ENCODE peak calls at places on chromosomes 2 and 18, in six cellular contexts. One of them, this sample, is unnamed.
A peak's percentile ranks its signal among the peaks of the same experiment; 100 is the strongest.

GRCh38 chr2:128458438-128458837 is 139.8 kb upstream of the HS6ST1 start:
- DNase-seq in fibroblast of villous mesenchyme: peak; percentile 34
- DNase-seq in sigmoid colon: no peak
- DNase-seq in BJ: no peak
- DNase-seq in mucosa of gallbladder: no peak
- DNase-seq in ELR: peak; percentile 3
- DNase-seq in this sample: no peak

GRCh38 chr2:195590199-195590865 is 66.7 kb upstream of the SLC39A10 start:
- DNase-seq in mucosa of gallbladder: no peak
- DNase-seq in BJ: no peak
- DNase-seq in fibroblast of villous mesenchyme: no peak
- DNase-seq in sigmoid colon: no peak
- DNase-seq in ELR: no peak
- DNase-seq in this sample: no peak

GRCh38 chr2:71898851-71899681 is 248.6 kb downstream of the CYP26B1 start:
- DNase-seq in BJ: no peak
- DNase-seq in sigmoid colon: no peak
- DNase-seq in mucosa of gallbladder: no peak
- DNase-seq in ELR: no peak
- DNase-seq in fibroblast of villous mesenchyme: no peak
- DNase-seq in this sample: no peak

GRCh38 chr2:163348843-163349395 is 386.9 kb downstream of the FIGN start:
- DNase-seq in ELR: peak; percentile 92
- DNase-seq in fibroblast of villous mesenchyme: peak; percentile 87
- DNase-seq in BJ: peak; percentile 55
- DNase-seq in sigmoid colon: no peak
- DNase-seq in mucosa of gallbladder: peak; percentile 22
- DNase-seq in this sample: no peak

GRCh38 chr2:221539246-221539645 is 32.9 kb downstream of the EPHA4 start:
- DNase-seq in BJ: no peak
- DNase-seq in fibroblast of villous mesenchyme: no peak
- DNase-seq in sigmoid colon: no peak
- DNase-seq in mucosa of gallbladder: no peak
- DNase-seq in ELR: no peak
- DNase-seq in this sample: no peak

GRCh38 chr2:168773719-168774521 is 28.5 kb upstream of the NOSTRIN start:
- DNase-seq in sigmoid colon: no peak
- DNase-seq in mucosa of gallbladder: peak; percentile 59
- DNase-seq in ELR: peak; percentile 84
- DNase-seq in BJ: no peak
- DNase-seq in fibroblast of villous mesenchyme: peak; percentile 74
- DNase-seq in this sample: peak; percentile 69

GRCh38 chr18:47969851-47970250 is 39.4 kb upstream of the SMAD2 start:
- DNase-seq in ELR: peak; percentile 45
- DNase-seq in BJ: no peak
- DNase-seq in sigmoid colon: no peak
- DNase-seq in mucosa of gallbladder: no peak
- DNase-seq in fibroblast of villous mesenchyme: peak; percentile 44
- DNase-seq in this sample: no peak

GRCh38 chr2:69582582-69583176 is 60.9 kb downstream of the AAK1 start:
- DNase-seq in ELR: peak; percentile 50
- DNase-seq in sigmoid colon: no peak
- DNase-seq in mucosa of gallbladder: peak; percentile 52
- DNase-seq in fibroblast of villous mesenchyme: no peak
- DNase-seq in BJ: no peak
- DNase-seq in this sample: no peak

GRCh38 chr2:149049142-149049541 is 10.6 kb downstream of the LYPD6B start:
- DNase-seq in BJ: no peak
- DNase-seq in fibroblast of villous mesenchyme: peak; percentile 12
- DNase-seq in ELR: peak; percentile 79
- DNase-seq in mucosa of gallbladder: no peak
- DNase-seq in sigmoid colon: no peak
- DNase-seq in this sample: no peak

GRCh38 chr2:95289251-95289650 is 7.9 kb upstream of the KCNIP3 start:
- DNase-seq in ELR: peak; percentile 20
- DNase-seq in BJ: no peak
- DNase-seq in mucosa of gallbladder: no peak
- DNase-seq in fibroblast of villous mesenchyme: no peak
- DNase-seq in sigmoid colon: no peak
- DNase-seq in this sample: no peak

GRCh38 chr2:44934024-44934423 is 7.5 kb upstream of the SIX3 start:
- DNase-seq in ELR: no peak
- DNase-seq in mucosa of gallbladder: no peak
- DNase-seq in BJ: no peak
- DNase-seq in fibroblast of villous mesenchyme: no peak
- DNase-seq in sigmoid colon: peak; percentile 38
- DNase-seq in this sample: no peak

GRCh38 chr2:26613241-26614204 is 27.6 kb downstream of the CIB4 start:
- DNase-seq in mucosa of gallbladder: no peak
- DNase-seq in fibroblast of villous mesenchyme: no peak
- DNase-seq in sigmoid colon: peak; percentile 67
- DNase-seq in BJ: no peak
- DNase-seq in ELR: no peak
- DNase-seq in this sample: no peak

GRCh38 chr18:62566199-62566598 is 43.4 kb downstream of the ZCCHC2 start:
- DNase-seq in BJ: no peak
- DNase-seq in fibroblast of villous mesenchyme: peak; percentile 51
- DNase-seq in mucosa of gallbladder: no peak
- DNase-seq in sigmoid colon: no peak
- DNase-seq in ELR: peak; percentile 39
- DNase-seq in this sample: no peak

GRCh38 chr2:949894-950626 is 589 bp upstream of the SNTG2 start:
- DNase-seq in sigmoid colon: no peak
- DNase-seq in mucosa of gallbladder: no peak
- DNase-seq in ELR: no peak
- DNase-seq in fibroblast of villous mesenchyme: no peak
- DNase-seq in BJ: no peak
- DNase-seq in this sample: no peak

GRCh38 chr2:181264436-181264835 is 192.8 kb upstream of the ITGA4 start:
- DNase-seq in ELR: no peak
- DNase-seq in BJ: no peak
- DNase-seq in fibroblast of villous mesenchyme: no peak
- DNase-seq in mucosa of gallbladder: no peak
- DNase-seq in sigmoid colon: no peak
- DNase-seq in this sample: no peak

GRCh38 chr2:7880561-7880960 is 801.3 kb upstream of the ID2 start:
- DNase-seq in BJ: no peak
- DNase-seq in sigmoid colon: no peak
- DNase-seq in mucosa of gallbladder: no peak
- DNase-seq in fibroblast of villous mesenchyme: no peak
- DNase-seq in ELR: no peak
- DNase-seq in this sample: no peak

GRCh38 chr2:15762449-15762848 is 170.8 kb downstream of the DDX1 start:
- DNase-seq in sigmoid colon: no peak
- DNase-seq in BJ: no peak
- DNase-seq in mucosa of gallbladder: no peak
- DNase-seq in ELR: no peak
- DNase-seq in fibroblast of villous mesenchyme: no peak
- DNase-seq in this sample: no peak

GRCh38 chr2:8625399-8626283 is 56.2 kb upstream of the ID2 start:
- DNase-seq in mucosa of gallbladder: peak; percentile 67
- DNase-seq in fibroblast of villous mesenchyme: no peak
- DNase-seq in ELR: no peak
- DNase-seq in sigmoid colon: no peak
- DNase-seq in BJ: no peak
- DNase-seq in this sample: no peak

GRCh38 chr2:44452184-44452583 is 90.4 kb downstream of the CAMKMT start:
- DNase-seq in ELR: no peak
- DNase-seq in sigmoid colon: no peak
- DNase-seq in mucosa of gallbladder: no peak
- DNase-seq in fibroblast of villous mesenchyme: no peak
- DNase-seq in BJ: no peak
- DNase-seq in this sample: no peak

GRCh38 chr2:74387346-74387745 is 7.2 kb upstream of the DCTN1 start:
- DNase-seq in sigmoid colon: no peak
- DNase-seq in ELR: peak; percentile 25
- DNase-seq in fibroblast of villous mesenchyme: no peak
- DNase-seq in mucosa of gallbladder: no peak
- DNase-seq in BJ: no peak
- DNase-seq in this sample: no peak

GRCh38 chr2:85753525-85754312 is at the start of gene ATOH8:
- DNase-seq in sigmoid colon: peak; percentile 88
- DNase-seq in fibroblast of villous mesenchyme: peak; percentile 74
- DNase-seq in BJ: no peak
- DNase-seq in mucosa of gallbladder: peak; percentile 66
- DNase-seq in ELR: peak; percentile 70
- DNase-seq in this sample: peak; percentile 85

GRCh38 chr18:53883771-53884170 is 340.7 kb downstream of the MBD2 start:
- DNase-seq in BJ: no peak
- DNase-seq in mucosa of gallbladder: no peak
- DNase-seq in sigmoid colon: no peak
- DNase-seq in ELR: no peak
- DNase-seq in fibroblast of villous mesenchyme: no peak
- DNase-seq in this sample: no peak

GRCh38 chr2:12918138-12918840 is 201.6 kb downstream of the TRIB2 start:
- DNase-seq in ELR: no peak
- DNase-seq in BJ: no peak
- DNase-seq in sigmoid colon: no peak
- DNase-seq in mucosa of gallbladder: no peak
- DNase-seq in fibroblast of villous mesenchyme: peak; percentile 34
- DNase-seq in this sample: no peak

GRCh38 chr2:62409442-62409841 is 96.6 kb downstream of the TMEM17 start:
- DNase-seq in mucosa of gallbladder: no peak
- DNase-seq in BJ: no peak
- DNase-seq in sigmoid colon: no peak
- DNase-seq in fibroblast of villous mesenchyme: no peak
- DNase-seq in ELR: peak; percentile 39
- DNase-seq in this sample: no peak

GRCh38 chr18:25053484-25053883 is 298.5 kb downstream of the ZNF521 start:
- DNase-seq in mucosa of gallbladder: no peak
- DNase-seq in BJ: no peak
- DNase-seq in ELR: no peak
- DNase-seq in sigmoid colon: no peak
- DNase-seq in fibroblast of villous mesenchyme: peak; percentile 20
- DNase-seq in this sample: no peak

GRCh38 chr2:179545024-179545423 is 280.4 kb upstream of the SESTD1 start:
- DNase-seq in sigmoid colon: no peak
- DNase-seq in BJ: no peak
- DNase-seq in ELR: no peak
- DNase-seq in mucosa of gallbladder: no peak
- DNase-seq in fibroblast of villous mesenchyme: no peak
- DNase-seq in this sample: no peak

GRCh38 chr2:101428413-101429176 is 41.3 kb upstream of the CREG2 start:
- DNase-seq in sigmoid colon: no peak
- DNase-seq in fibroblast of villous mesenchyme: no peak
- DNase-seq in BJ: no peak
- DNase-seq in ELR: no peak
- DNase-seq in mucosa of gallbladder: no peak
- DNase-seq in this sample: no peak